ENCODE peak calls at places on chromosomes 11 and 22, in eight cellular contexts. B is posterior vena cava, R is GM03348, T is progenitor cell of endocrine pancreas, E is RCC 7860, Y is OCI-LY7, Z is M059J, G is A549. X is an unnamed sample.

GRCh38 chr11:57224537-57224936 is 12.5 kb downstream of the APLNR start:
- DNase-seq in R (peak), E (peak), G (peak), Z (peak), Y (no peak), B (no peak), T (no peak), X (no peak)

GRCh38 chr22:19096555-19096954 is 25.7 kb downstream of the DGCR2 start:
- DNase-seq in B (no peak), Z (no peak), G (no peak), Y (no peak), T (no peak), R (no peak), E (no peak), X (no peak)

GRCh38 chr22:44758354-44758969 is 6.1 kb downstream of the ARHGAP8 start:
- DNase-seq in E (peak), G (no peak), R (peak), B (no peak), Y (no peak), T (no peak), Z (peak), X (peak)

GRCh38 chr11:119505861-119506260 is 82.9 kb upstream of the THY1 start:
- DNase-seq in Z (peak), B (no peak), R (peak), Y (no peak), G (no peak), E (no peak), T (no peak), X (no peak)

GRCh38 chr11:126751242-126751641 is 249.3 kb downstream of the KIRREL3 start:
- DNase-seq in B (no peak), E (no peak), G (no peak), T (no peak), Y (no peak), Z (no peak), R (peak), X (no peak)

GRCh38 chr11:103210543-103210942 is 101.3 kb downstream of the DYNC2H1 start:
- DNase-seq in G (no peak), B (no peak), Y (no peak), R (no peak), E (no peak), Z (peak), T (no peak), X (no peak)

GRCh38 chr11:126319374-126319740 is 15.5 kb downstream of the DCPS start:
- DNase-seq in R (peak), G (no peak), B (no peak), Y (no peak), E (no peak), T (no peak), Z (no peak), X (no peak)

GRCh38 chr11:46057489-46057888 is 63.8 kb downstream of the PHF21A start:
- DNase-seq in T (no peak), G (no peak), E (no peak), B (no peak), Y (no peak), Z (no peak), R (no peak), X (no peak)

GRCh38 chr11:12643029-12643428 is 31.2 kb upstream of the TEAD1 start:
- DNase-seq in E (no peak), G (no peak), Z (no peak), B (no peak), Y (no peak), T (no peak), R (no peak), X (no peak)

GRCh38 chr22:24141586-24141985 is 39.7 kb upstream of the SUSD2 start:
- DNase-seq in Z (peak), R (peak), G (no peak), E (no peak), Y (no peak), B (no peak), T (no peak), X (peak)

GRCh38 chr11:63508009-63508408 is 2.1 kb downstream of the LGALS12 start:
- DNase-seq in Z (peak), Y (peak), B (no peak), G (peak), T (no peak), R (no peak), E (no peak), X (peak)

GRCh38 chr22:37896181-37896592 is 9.9 kb upstream of the MICALL1 start:
- DNase-seq in R (no peak), Z (no peak), E (no peak), B (no peak), G (no peak), T (no peak), Y (peak), X (no peak)

GRCh38 chr22:27080191-27080590 is 422.8 kb downstream of the MIAT start:
- DNase-seq in T (no peak), Y (no peak), G (no peak), Z (no peak), E (no peak), B (no peak), R (no peak), X (no peak)

GRCh38 chr11:36257351-36257750 is 31.9 kb downstream of the COMMD9 start:
- DNase-seq in R (no peak), B (no peak), Z (peak), E (peak), Y (no peak), G (no peak), T (no peak), X (no peak)

GRCh38 chr11:102625163-102625562 is at the start of gene MMP20:
- DNase-seq in G (no peak), B (no peak), Y (no peak), R (no peak), T (no peak), Z (no peak), E (no peak), X (no peak)

GRCh38 chr11:30445056-30445455 is 122.2 kb downstream of the ARL14EP start:
- DNase-seq in G (no peak), B (no peak), R (no peak), Y (no peak), E (no peak), T (no peak), Z (no peak), X (no peak)

GRCh38 chr11:1532606-1533341 is 39.3 kb downstream of the DUSP8 start:
- DNase-seq in Y (no peak), R (peak), T (no peak), E (no peak), G (no peak), B (no peak), Z (peak), X (no peak)

GRCh38 chr22:23401111-23401909 is 178.8 kb downstream of the IGLL1 start:
- DNase-seq in B (peak), Y (no peak), R (peak), Z (peak), E (peak), T (no peak), G (no peak), X (peak)

GRCh38 chr11:120209750-120210650 is 832 bp upstream of the OAF start:
- DNase-seq in Z (no peak), Y (no peak), G (no peak), T (no peak), R (peak), B (no peak), E (no peak), X (no peak)

GRCh38 chr11:111975076-111975806 is 38.1 kb downstream of the DIXDC1 start:
- DNase-seq in E (no peak), B (no peak), T (no peak), Y (no peak), G (peak), R (peak), Z (peak), X (peak)

GRCh38 chr11:131235328-131236298 is 134.8 kb upstream of the NTM start:
- DNase-seq in G (no peak), T (no peak), B (no peak), Z (no peak), Y (no peak), R (no peak), E (no peak), X (no peak)

GRCh38 chr11:82794490-82794889 is 60.8 kb upstream of the FAM181B start:
- DNase-seq in E (no peak), B (no peak), T (no peak), Z (no peak), Y (no peak), G (no peak), R (no peak), X (no peak)

GRCh38 chr22:49031746-49032330 is 795.8 kb downstream of the BRD1 start:
- DNase-seq in T (no peak), R (no peak), G (no peak), E (no peak), Y (no peak), B (no peak), Z (no peak), X (no peak)

GRCh38 chr11:104487035-104487775 is 323.3 kb upstream of the PDGFD start:
- DNase-seq in Y (no peak), Z (no peak), T (no peak), E (no peak), R (no peak), G (no peak), B (no peak), X (no peak)

GRCh38 chr11:1177771-1178090 is 20.0 kb downstream of the MUC5AC start:
- DNase-seq in G (no peak), B (no peak), Z (no peak), R (no peak), E (no peak), T (no peak), Y (no peak), X (no peak)

GRCh38 chr11:60498853-60499252 is 6.3 kb downstream of the MS4A12 start:
- DNase-seq in Y (peak), T (no peak), Z (peak), R (no peak), E (no peak), B (no peak), G (no peak), X (no peak)

GRCh38 chr11:10390375-10390774 is 64.7 kb upstream of the AMPD3 start:
- DNase-seq in Z (peak), B (no peak), T (no peak), E (no peak), G (peak), R (no peak), Y (no peak), X (no peak)

GRCh38 chr11:66344550-66345315 is at the start of gene BRMS1:
- DNase-seq in B (peak), T (peak), E (peak), R (peak), Z (peak), Y (peak), G (peak), X (peak)

GRCh38 chr11:2375341-2375853 is 1.7 kb upstream of the CD81 start:
- DNase-seq in E (no peak), Z (no peak), Y (no peak), B (peak), R (no peak), T (no peak), G (no peak), X (no peak)

GRCh38 chr11:16844268-16844667 is 105.8 kb downstream of the C11orf58 start:
- DNase-seq in R (no peak), Z (no peak), E (no peak), B (no peak), G (no peak), T (no peak), Y (no peak), X (no peak)

GRCh38 chr22:48035897-48036296 is 1273.4 kb downstream of the TBC1D22A start:
- DNase-seq in G (no peak), Z (no peak), Y (no peak), T (no peak), R (no peak), B (no peak), E (no peak), X (no peak)

GRCh38 chr11:25515576-25515975 is 816.4 kb upstream of the ANO3 start:
- DNase-seq in E (no peak), R (no peak), T (no peak), Z (no peak), B (peak), G (no peak), Y (no peak), X (no peak)

GRCh38 chr11:57698843-57699365 is 13.1 kb downstream of the MED19 start:
- DNase-seq in B (no peak), T (no peak), Y (no peak), E (no peak), R (no peak), G (no peak), Z (no peak), X (no peak)